ENCODE peak calls at places on chromosomes 11 and 22, in five cellular contexts. One of them, this sample, is unnamed.
A peak's percentile ranks its signal among the peaks of the same experiment; 100 is the strongest.

GRCh38 chr11:111441443-111441842 is 62.4 kb upstream of the POU2AF1 start:
- DNase-seq in cardiac muscle cell: no peak
- DNase-seq in fibroblast of mammary gland: peak; percentile 84
- DNase-seq in mucosa of descending colon: no peak
- DNase-seq in body of pancreas: peak; percentile 25
- DNase-seq in this sample: peak; percentile 44

GRCh38 chr11:109853156-109853776 is 239.9 kb upstream of the ZC3H12C start:
- DNase-seq in cardiac muscle cell: peak; percentile 60
- DNase-seq in fibroblast of mammary gland: peak; percentile 87
- DNase-seq in mucosa of descending colon: no peak
- DNase-seq in body of pancreas: no peak
- DNase-seq in this sample: peak; percentile 4

GRCh38 chr22:45977551-45978274 is 751 bp upstream of the WNT7B start:
- DNase-seq in cardiac muscle cell: peak; percentile 62
- DNase-seq in fibroblast of mammary gland: no peak
- DNase-seq in mucosa of descending colon: no peak
- DNase-seq in body of pancreas: no peak
- DNase-seq in this sample: no peak

GRCh38 chr11:118535261-118535660 is 4.3 kb downstream of the TMEM25 start:
- DNase-seq in cardiac muscle cell: no peak
- DNase-seq in fibroblast of mammary gland: no peak
- DNase-seq in mucosa of descending colon: no peak
- DNase-seq in body of pancreas: no peak
- DNase-seq in this sample: no peak

GRCh38 chr11:125429174-125429707 is 66.8 kb downstream of the FEZ1 start:
- DNase-seq in cardiac muscle cell: peak; percentile 77
- DNase-seq in fibroblast of mammary gland: peak; percentile 44
- DNase-seq in mucosa of descending colon: peak; percentile 28
- DNase-seq in body of pancreas: peak; percentile 38
- DNase-seq in this sample: peak; percentile 77

GRCh38 chr22:26617251-26618199 is at the start of gene CRYBB1:
- DNase-seq in cardiac muscle cell: no peak
- DNase-seq in fibroblast of mammary gland: peak; percentile 23
- DNase-seq in mucosa of descending colon: peak; percentile 39
- DNase-seq in body of pancreas: peak; percentile 44
- DNase-seq in this sample: no peak

GRCh38 chr11:133911169-133911568 is 45.6 kb downstream of the IGSF9B start:
- DNase-seq in cardiac muscle cell: no peak
- DNase-seq in fibroblast of mammary gland: no peak
- DNase-seq in mucosa of descending colon: no peak
- DNase-seq in body of pancreas: no peak
- DNase-seq in this sample: peak; percentile 31

GRCh38 chr22:43289976-43290663 is 53.1 kb downstream of the SCUBE1 start:
- DNase-seq in cardiac muscle cell: no peak
- DNase-seq in fibroblast of mammary gland: peak; percentile 36
- DNase-seq in mucosa of descending colon: no peak
- DNase-seq in body of pancreas: no peak
- DNase-seq in this sample: no peak

GRCh38 chr11:17986007-17986710 is 26.7 kb downstream of the SERGEF start:
- DNase-seq in cardiac muscle cell: no peak
- DNase-seq in fibroblast of mammary gland: peak; percentile 92
- DNase-seq in mucosa of descending colon: no peak
- DNase-seq in body of pancreas: peak; percentile 14
- DNase-seq in this sample: no peak

GRCh38 chr22:40181323-40181722 is 3.6 kb downstream of the TNRC6B start:
- DNase-seq in cardiac muscle cell: no peak
- DNase-seq in fibroblast of mammary gland: no peak
- DNase-seq in mucosa of descending colon: no peak
- DNase-seq in body of pancreas: no peak
- DNase-seq in this sample: no peak

GRCh38 chr11:19428206-19429001 is 187.7 kb upstream of the E2F8 start:
- DNase-seq in cardiac muscle cell: no peak
- DNase-seq in fibroblast of mammary gland: peak; percentile 15
- DNase-seq in mucosa of descending colon: no peak
- DNase-seq in body of pancreas: peak; percentile 36
- DNase-seq in this sample: no peak

GRCh38 chr22:20234314-20234682 is 33.8 kb downstream of the RTN4R start:
- DNase-seq in cardiac muscle cell: no peak
- DNase-seq in fibroblast of mammary gland: no peak
- DNase-seq in mucosa of descending colon: no peak
- DNase-seq in body of pancreas: no peak
- DNase-seq in this sample: no peak

GRCh38 chr22:47547239-47547661 is 784.8 kb downstream of the TBC1D22A start:
- DNase-seq in cardiac muscle cell: no peak
- DNase-seq in fibroblast of mammary gland: no peak
- DNase-seq in mucosa of descending colon: no peak
- DNase-seq in body of pancreas: no peak
- DNase-seq in this sample: no peak

GRCh38 chr11:34194576-34195335 is 89.3 kb downstream of the NAT10 start:
- DNase-seq in cardiac muscle cell: peak; percentile 34
- DNase-seq in fibroblast of mammary gland: no peak
- DNase-seq in mucosa of descending colon: no peak
- DNase-seq in body of pancreas: no peak
- DNase-seq in this sample: no peak

GRCh38 chr11:59200421-59200746 is 12.3 kb downstream of the MPEG1 start:
- DNase-seq in cardiac muscle cell: no peak
- DNase-seq in fibroblast of mammary gland: no peak
- DNase-seq in mucosa of descending colon: no peak
- DNase-seq in body of pancreas: no peak
- DNase-seq in this sample: no peak

GRCh38 chr11:59197990-59198389 is 14.7 kb downstream of the MPEG1 start:
- DNase-seq in cardiac muscle cell: peak; percentile 13
- DNase-seq in fibroblast of mammary gland: no peak
- DNase-seq in mucosa of descending colon: no peak
- DNase-seq in body of pancreas: peak; percentile 76
- DNase-seq in this sample: no peak

GRCh38 chr11:59199546-59200420 is 12.9 kb downstream of the MPEG1 start:
- DNase-seq in cardiac muscle cell: no peak
- DNase-seq in fibroblast of mammary gland: no peak
- DNase-seq in mucosa of descending colon: no peak
- DNase-seq in body of pancreas: no peak
- DNase-seq in this sample: peak; percentile 72

GRCh38 chr11:59204736-59205135 is 8.0 kb downstream of the MPEG1 start:
- DNase-seq in cardiac muscle cell: no peak
- DNase-seq in fibroblast of mammary gland: no peak
- DNase-seq in mucosa of descending colon: no peak
- DNase-seq in body of pancreas: no peak
- DNase-seq in this sample: no peak

DNA sequence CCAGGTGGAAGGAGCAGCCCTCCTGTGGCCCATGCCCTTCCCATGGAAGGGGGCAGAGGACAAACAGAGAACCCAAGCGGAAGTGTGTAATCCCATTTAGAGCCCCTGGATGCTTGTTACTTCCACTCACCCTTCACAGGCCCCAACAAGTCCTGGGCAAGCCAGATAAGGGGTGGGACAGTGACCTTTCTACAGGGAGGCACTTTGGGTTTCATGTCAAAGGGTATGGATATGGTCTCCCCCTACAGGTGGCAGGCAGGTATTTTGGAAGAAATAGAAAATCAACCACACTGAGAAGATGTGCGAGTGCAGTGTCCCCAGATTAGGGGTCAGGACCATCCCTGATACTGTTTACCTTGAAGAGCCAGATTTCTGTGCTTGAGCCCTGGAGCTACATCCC is 11.4 kb downstream of the MPEG1 start:
- DNase-seq in cardiac muscle cell: no peak
- DNase-seq in fibroblast of mammary gland: no peak
- DNase-seq in mucosa of descending colon: no peak
- DNase-seq in body of pancreas: no peak
- DNase-seq in this sample: no peak
- TF ChIP-seq CTCF in cardiac muscle cell: peak; percentile 23
- TF ChIP-seq CTCF in fibroblast of mammary gland: peak; percentile 1
- TF ChIP-seq CTCF in mucosa of descending colon: no peak
- TF ChIP-seq CTCF in body of pancreas: no peak
- TF ChIP-seq CTCF in this sample: no peak

DNA sequence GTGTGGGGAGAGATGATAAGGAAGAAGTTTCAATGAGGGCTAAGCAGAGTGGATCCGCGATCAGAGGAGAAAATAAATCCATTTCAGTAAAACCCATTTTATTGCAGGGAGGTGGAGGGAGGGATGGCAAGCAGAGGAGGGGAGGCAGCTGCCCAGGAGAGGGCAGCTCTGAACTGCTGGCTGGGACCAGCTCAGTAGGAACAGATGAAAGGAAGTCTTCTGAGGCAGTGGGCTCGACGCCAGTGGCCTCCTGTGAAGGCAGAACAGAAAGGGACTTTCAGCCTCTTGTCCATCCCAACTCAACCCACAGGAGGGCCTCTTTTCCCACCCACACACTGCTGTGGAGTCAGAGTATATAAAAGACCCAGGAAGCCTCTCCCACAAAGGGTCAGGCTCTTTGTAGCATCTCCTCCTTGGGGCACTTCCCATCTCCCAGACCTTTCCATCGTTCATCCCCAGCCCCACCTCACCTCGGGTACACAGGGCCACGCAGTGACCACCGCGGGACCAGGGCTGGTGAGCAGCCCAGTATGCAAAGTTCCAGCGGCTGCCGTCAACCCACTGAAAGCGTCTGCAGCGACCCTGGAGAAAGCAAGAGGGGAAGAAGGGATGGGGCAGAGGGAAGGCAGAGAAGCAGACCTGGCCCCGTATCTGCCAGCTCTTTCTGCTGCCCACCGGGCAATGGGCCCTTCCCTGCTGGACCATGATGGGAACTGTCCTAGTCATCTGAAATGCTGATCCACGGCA is 3.0 kb downstream of the PRG2 start:
- DNase-seq in cardiac muscle cell: no peak
- DNase-seq in fibroblast of mammary gland: peak; percentile 21
- DNase-seq in mucosa of descending colon: no peak
- DNase-seq in body of pancreas: no peak
- DNase-seq in this sample: no peak
- TF ChIP-seq CTCF in cardiac muscle cell: peak; percentile 19
- TF ChIP-seq CTCF in fibroblast of mammary gland: no peak
- TF ChIP-seq CTCF in mucosa of descending colon: no peak
- TF ChIP-seq CTCF in body of pancreas: no peak
- TF ChIP-seq CTCF in this sample: no peak

GRCh38 chr11:123302751-123303195 is 107.7 kb upstream of the CLMP start:
- DNase-seq in cardiac muscle cell: no peak
- DNase-seq in fibroblast of mammary gland: peak; percentile 59
- DNase-seq in mucosa of descending colon: no peak
- DNase-seq in body of pancreas: no peak
- DNase-seq in this sample: peak; percentile 60
- TF ChIP-seq CTCF in cardiac muscle cell: no peak
- TF ChIP-seq CTCF in fibroblast of mammary gland: peak; percentile 28
- TF ChIP-seq CTCF in mucosa of descending colon: no peak
- TF ChIP-seq CTCF in body of pancreas: no peak
- TF ChIP-seq CTCF in this sample: no peak

GRCh38 chr22:32473388-32473952 is 1.1 kb upstream of the FBXO7 start:
- DNase-seq in cardiac muscle cell: peak; percentile 73
- DNase-seq in fibroblast of mammary gland: peak; percentile 76
- DNase-seq in mucosa of descending colon: peak; percentile 35
- DNase-seq in body of pancreas: peak; percentile 11
- DNase-seq in this sample: peak; percentile 59
- TF ChIP-seq CTCF in cardiac muscle cell: peak; percentile 59
- TF ChIP-seq CTCF in fibroblast of mammary gland: peak; percentile 68
- TF ChIP-seq CTCF in mucosa of descending colon: peak; percentile 50
- TF ChIP-seq CTCF in body of pancreas: peak; percentile 54
- TF ChIP-seq CTCF in this sample: peak; percentile 86

GRCh38 chr22:49045276-49045675 is 782.4 kb downstream of the BRD1 start:
- DNase-seq in cardiac muscle cell: no peak
- DNase-seq in fibroblast of mammary gland: no peak
- DNase-seq in mucosa of descending colon: no peak
- DNase-seq in body of pancreas: no peak
- DNase-seq in this sample: no peak

GRCh38 chr22:49046000-49046545 is 781.6 kb downstream of the BRD1 start:
- DNase-seq in cardiac muscle cell: no peak
- DNase-seq in fibroblast of mammary gland: no peak
- DNase-seq in mucosa of descending colon: no peak
- DNase-seq in body of pancreas: no peak
- DNase-seq in this sample: no peak

GRCh38 chr22:49047461-49047860 is 780.2 kb downstream of the BRD1 start:
- DNase-seq in cardiac muscle cell: no peak
- DNase-seq in fibroblast of mammary gland: no peak
- DNase-seq in mucosa of descending colon: no peak
- DNase-seq in body of pancreas: no peak
- DNase-seq in this sample: no peak

GRCh38 chr22:49048591-49048990 is 779.1 kb downstream of the BRD1 start:
- DNase-seq in cardiac muscle cell: no peak
- DNase-seq in fibroblast of mammary gland: no peak
- DNase-seq in mucosa of descending colon: no peak
- DNase-seq in body of pancreas: no peak
- DNase-seq in this sample: no peak

DNA sequence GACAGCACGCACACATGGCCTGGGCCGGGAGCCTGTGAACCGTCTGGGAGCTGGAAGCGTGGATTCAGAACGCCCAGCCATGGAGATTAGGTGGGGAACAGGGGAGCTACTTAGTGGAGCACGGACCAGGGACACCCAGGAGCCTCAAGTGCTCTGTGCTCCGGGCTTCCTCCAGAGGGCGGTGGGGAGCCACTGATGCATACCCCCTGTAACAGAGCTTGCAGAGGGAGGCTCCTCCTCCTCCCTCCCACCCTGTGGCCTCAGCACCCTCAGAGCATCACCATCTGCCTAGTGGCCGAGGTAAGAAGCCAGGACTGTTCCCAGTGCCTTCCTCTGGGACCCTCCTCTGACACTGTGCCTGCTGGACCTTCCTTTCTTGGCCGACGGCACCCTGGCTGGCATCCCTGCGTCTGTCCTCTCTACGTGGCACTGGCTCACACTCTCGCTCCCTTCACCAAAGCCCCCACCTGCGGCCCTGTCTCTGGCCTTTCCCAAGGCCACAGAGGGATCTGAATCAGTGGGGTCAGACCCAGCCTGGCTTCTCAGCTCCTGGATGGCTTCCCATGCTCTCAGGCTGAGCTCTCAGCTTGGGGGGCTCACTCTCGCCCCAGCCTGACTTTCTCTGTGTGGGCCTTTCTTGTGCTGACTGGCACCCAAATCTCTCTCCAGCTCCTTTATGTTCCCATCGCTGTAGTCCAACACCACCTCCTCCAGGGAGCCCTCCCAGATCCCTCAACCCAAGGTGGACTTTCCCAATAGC is 780.9 kb downstream of the BRD1 start:
- DNase-seq in cardiac muscle cell: peak; percentile 73
- DNase-seq in fibroblast of mammary gland: no peak
- DNase-seq in mucosa of descending colon: peak; percentile 39
- DNase-seq in body of pancreas: peak; percentile 58
- DNase-seq in this sample: peak; percentile 71
- TF ChIP-seq CTCF in cardiac muscle cell: no peak
- TF ChIP-seq CTCF in fibroblast of mammary gland: no peak
- TF ChIP-seq CTCF in mucosa of descending colon: no peak
- TF ChIP-seq CTCF in body of pancreas: peak; percentile 45
- TF ChIP-seq CTCF in this sample: no peak

GRCh38 chr11:32323814-32324130 is 111.6 kb downstream of the WT1 start:
- DNase-seq in cardiac muscle cell: no peak
- DNase-seq in fibroblast of mammary gland: no peak
- DNase-seq in mucosa of descending colon: no peak
- DNase-seq in body of pancreas: no peak
- DNase-seq in this sample: no peak
- TF ChIP-seq CTCF in cardiac muscle cell: no peak
- TF ChIP-seq CTCF in fibroblast of mammary gland: no peak
- TF ChIP-seq CTCF in mucosa of descending colon: no peak
- TF ChIP-seq CTCF in body of pancreas: no peak
- TF ChIP-seq CTCF in this sample: no peak